ENCODE peak calls at places on chromosome 16, in six cellular contexts. F is GM23248, A is tibial nerve, E is prostate gland, L is right atrium auricular region, R is SK-N-SH. M is an unnamed sample. For H3K27me3, the result is how much of the 10 kb centered on the place peaks cover.

GRCh38 chr16:9090101-9090959 is 1.1 kb upstream of the HAPSTR1 start:
- DNase-seq in F (peak), A (no peak), E (peak), L (peak), R (peak), M (no peak)

GRCh38 chr16:89319883-89320716 is 102.6 kb downstream of the ZNF778 start:
- DNase-seq in F (peak), A (no peak), E (no peak), L (peak), R (no peak), M (no peak)

GRCh38 chr16:16108759-16109158 is 114.5 kb downstream of the ABCC6 start:
- DNase-seq in F (no peak), A (no peak), E (no peak), L (no peak), R (no peak), M (no peak)

GRCh38 chr16:68287276-68288251 is 23.2 kb downstream of the SLC7A6OS start:
- DNase-seq in F (peak), A (peak), E (no peak), L (peak), R (no peak), M (no peak)

GRCh38 chr16:58128721-58129096 is 472 bp downstream of the CFAP20 start:
- DNase-seq in F (peak), A (no peak), E (no peak), L (no peak), R (peak), M (no peak)

GRCh38 chr16:82660078-82660645 is 33.4 kb downstream of the CDH13 start:
- DNase-seq in F (peak), A (no peak), E (no peak), L (no peak), R (no peak), M (no peak)

GRCh38 chr16:81519298-81520150 is 74.9 kb downstream of the CMIP start:
- DNase-seq in F (no peak), A (no peak), E (no peak), L (no peak), R (no peak), M (no peak)

GRCh38 chr16:20781697-20782096 is 17.9 kb downstream of the ACSM3 start:
- DNase-seq in F (no peak), A (no peak), E (no peak), L (no peak), R (no peak), M (no peak)

GRCh38 chr16:5019775-5020174 is 14.0 kb downstream of the NAGPA start:
- DNase-seq in F (no peak), A (no peak), E (no peak), L (no peak), R (no peak), M (no peak)

GRCh38 chr16:3829631-3830536 is 50.6 kb downstream of the CREBBP start:
- DNase-seq in F (no peak), A (no peak), E (no peak), L (no peak), R (no peak), M (no peak)

GRCh38 chr16:13429411-13429810 is 490.5 kb upstream of the ERCC4 start:
- DNase-seq in F (no peak), A (no peak), E (no peak), L (no peak), R (no peak), M (no peak)

GRCh38 chr16:69589434-69590269 is 23.9 kb downstream of the NFAT5 start:
- DNase-seq in F (no peak), A (no peak), E (no peak), L (no peak), R (no peak), M (no peak)

GRCh38 chr16:78309763-78310162 is 210.3 kb downstream of the WWOX start:
- DNase-seq in F (no peak), A (no peak), E (no peak), L (no peak), R (no peak), M (no peak)

GRCh38 chr16:546909-547770 is 13.1 kb upstream of the PRR35 start:
- DNase-seq in F (peak), A (peak), E (peak), L (no peak), R (peak), M (no peak)

GRCh38 chr16:82042144-82042543 is 7.1 kb downstream of the HSD17B2 start:
- DNase-seq in F (no peak), A (no peak), E (no peak), L (no peak), R (no peak), M (no peak)

GRCh38 chr16:24909856-24910255 is 64.1 kb downstream of the SLC5A11 start:
- DNase-seq in F (no peak), A (no peak), E (no peak), L (no peak), R (no peak), M (no peak)

GRCh38 chr16:9787717-9788116 is 394.5 kb downstream of the GRIN2A start:
- DNase-seq in F (no peak), A (no peak), E (no peak), L (no peak), R (no peak), M (no peak)

GRCh38 chr16:71473891-71474290 is 11.8 kb upstream of the ZNF23 start:
- DNase-seq in F (peak), A (no peak), E (no peak), L (no peak), R (no peak), M (no peak)

GRCh38 chr16:72921620-72922019 is 126.3 kb downstream of the ZFHX3 start:
- DNase-seq in F (peak), A (no peak), E (no peak), L (no peak), R (peak), M (no peak)

GRCh38 chr16:4935231-4935855 is 1.6 kb downstream of the PPL start:
- DNase-seq in F (peak), A (peak), E (peak), L (peak), R (no peak), M (no peak)

GRCh38 chr16:65122974-65123845 is 1.3 kb upstream of the CDH11 start:
- DNase-seq in F (peak), A (peak), E (peak), L (peak), R (peak), M (no peak)

GRCh38 chr16:67869653-67870052 is 3.2 kb upstream of the EDC4 start:
- DNase-seq in F (no peak), A (no peak), E (no peak), L (no peak), R (no peak), M (no peak)

GRCh38 chr16:69112285-69113129 is 7.1 kb downstream of the HAS3 start:
- DNase-seq in F (peak), A (no peak), E (no peak), L (no peak), R (peak), M (no peak)

GRCh38 chr16:19588661-19589060 is 33.2 kb downstream of the VPS35L start:
- DNase-seq in F (peak), A (no peak), E (no peak), L (no peak), R (no peak), M (no peak)

GRCh38 chr16:29815032-29815721 is 775 bp upstream of the PAGR1 start:
- DNase-seq in F (peak), A (no peak), E (no peak), L (no peak), R (no peak), M (no peak)
- H3K4me3 ChIP-seq in F (peak), A (peak), E (peak), L (peak), R (peak), M (peak)

GRCh38 chr16:47047804-47048203 is 74.3 kb upstream of the DNAJA2 start:
- DNase-seq in F (no peak), A (no peak), E (no peak), L (no peak), R (no peak), M (no peak)

GRCh38 chr16:47045023-47045422 is 71.5 kb upstream of the DNAJA2 start:
- DNase-seq in F (peak), A (no peak), E (no peak), L (no peak), R (no peak), M (no peak)

GRCh38 chr16:47043970-47044684 is 70.7 kb upstream of the DNAJA2 start:
- DNase-seq in F (no peak), A (no peak), E (no peak), L (no peak), R (no peak), M (no peak)

GRCh38 chr16:47045459-47045858 is 72.0 kb upstream of the DNAJA2 start:
- DNase-seq in F (no peak), A (no peak), E (no peak), L (no peak), R (no peak), M (no peak)

GRCh38 chr16:47046726-47047602 is 73.5 kb upstream of the DNAJA2 start:
- DNase-seq in F (no peak), A (no peak), E (no peak), L (no peak), R (no peak), M (no peak)
- H3K27ac ChIP-seq in F (no peak), A (no peak), E (no peak), L (no peak), R (no peak), M (no peak)

GRCh38 chr16:85927326-85927725 is 28.4 kb downstream of the IRF8 start:
- DNase-seq in F (no peak), A (no peak), E (no peak), L (no peak), R (no peak), M (no peak)
- H3K27me3 ChIP-seq in F (half or more), A (under half), E (under half), L (under half), R (half or more), M (half or more)

DNA sequence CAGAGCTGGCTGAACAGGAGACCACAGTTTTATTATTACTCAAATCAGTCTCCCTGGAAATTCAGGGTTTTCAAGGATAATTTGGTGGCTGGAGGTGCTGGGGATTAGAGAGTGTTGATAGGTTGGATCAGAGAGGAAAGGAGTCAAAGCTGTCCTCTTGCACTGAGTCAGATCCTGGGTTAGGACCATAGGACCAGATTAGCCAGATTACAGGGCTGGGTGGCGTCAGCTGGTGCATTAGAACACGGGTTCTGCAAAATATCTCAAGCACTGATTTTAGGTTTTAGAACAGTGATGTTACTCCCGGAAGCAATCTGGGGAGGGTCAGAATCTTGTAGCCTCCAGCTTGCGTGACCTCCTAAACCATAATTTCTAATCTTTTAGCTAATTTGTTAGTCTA is 1.8 kb upstream of the NSMCE1 start:
- DNase-seq in F (no peak), A (no peak), E (no peak), L (no peak), R (no peak), M (no peak)
- H3K4me3 ChIP-seq in F (no peak), A (no peak), E (no peak), L (no peak), R (no peak), M (no peak)

DNA sequence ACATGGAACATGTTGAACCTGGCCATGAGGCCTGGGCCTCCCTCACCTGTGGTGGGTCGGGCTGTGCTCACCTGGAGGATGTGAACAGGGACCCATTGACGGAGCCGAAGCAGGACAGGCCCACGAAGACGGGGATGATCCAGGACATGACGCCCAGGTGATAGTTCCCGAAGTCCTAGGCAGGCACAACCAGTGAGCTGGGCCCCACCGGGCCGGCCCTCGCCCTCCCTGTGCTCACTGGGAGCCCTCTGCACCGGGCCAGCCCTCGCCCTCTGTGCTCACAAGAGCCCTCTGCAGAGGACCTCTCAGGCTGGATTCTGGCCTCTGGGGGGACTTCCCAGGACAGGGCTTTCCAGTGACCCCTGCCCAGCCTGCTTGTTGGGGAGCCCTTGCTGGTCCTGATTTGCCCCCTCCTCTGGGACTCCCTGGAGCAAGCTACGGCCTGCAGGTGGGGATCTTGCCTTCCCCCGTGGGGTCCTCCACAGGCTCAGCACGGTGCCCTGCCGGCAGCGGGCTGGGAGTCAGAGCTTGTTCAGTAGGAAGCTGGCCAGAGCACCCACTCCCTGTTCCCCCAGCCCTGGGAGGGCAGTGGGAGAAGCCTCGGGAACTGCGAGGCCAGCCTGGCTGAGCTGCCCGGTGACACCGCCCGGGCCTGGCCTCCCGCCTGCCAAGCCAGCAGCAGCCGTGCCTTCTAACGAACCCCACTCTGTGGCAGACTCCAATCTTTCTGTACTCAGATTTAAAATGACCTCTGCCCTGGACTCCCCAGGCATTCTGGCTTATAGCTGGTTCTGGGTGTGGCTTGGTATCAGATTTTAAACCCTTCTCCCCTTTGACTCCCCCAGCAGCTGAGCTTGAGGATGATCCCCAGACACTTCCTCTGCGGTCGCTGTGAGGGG is 30.4 kb downstream of the SLC7A5 start:
- DNase-seq in F (no peak), A (no peak), E (no peak), L (no peak), R (no peak), M (no peak)
- H3K27ac ChIP-seq in F (no peak), A (no peak), E (no peak), L (no peak), R (no peak), M (no peak)

DNA sequence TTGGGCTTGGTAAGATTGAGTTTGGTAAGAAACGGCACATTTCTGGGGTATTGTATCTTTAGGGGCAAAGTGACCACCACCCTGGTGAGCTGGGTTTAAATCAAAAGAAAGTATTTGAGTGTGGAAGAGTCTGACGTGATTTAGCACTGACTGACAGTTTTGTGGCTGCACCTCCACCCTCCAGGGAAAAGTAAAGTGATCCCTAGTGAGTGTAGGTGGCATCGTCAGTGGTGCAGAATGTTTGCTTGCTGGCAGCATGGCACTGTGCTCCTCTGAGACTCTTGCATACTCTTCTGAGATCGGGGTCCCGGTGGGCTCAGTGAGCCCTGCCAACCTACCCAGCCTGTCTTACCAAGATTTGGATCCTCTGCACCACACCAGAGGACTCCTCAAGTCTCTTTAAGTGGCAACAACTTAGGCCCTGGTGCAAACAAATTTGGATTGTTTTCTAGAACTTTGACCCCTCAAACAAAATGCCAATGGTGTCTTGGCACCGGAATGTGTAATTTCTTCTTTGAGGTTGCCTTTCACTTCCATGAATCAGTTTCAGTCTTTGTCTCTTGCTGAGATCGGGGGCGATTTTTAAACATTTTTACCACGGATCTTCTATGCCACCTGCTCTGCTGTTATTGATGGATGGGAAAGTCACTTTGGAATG is 2.8 kb downstream of the PRKCB start:
- DNase-seq in F (no peak), A (no peak), E (no peak), L (no peak), R (no peak), M (no peak)
- H3K27me3 ChIP-seq in F (under half), A (under half), E (under half), L (under half), R (under half), M (under half)

M was measured in AG04450.